ENCODE peak calls at places on chromosomes 5 and 9, in four cellular contexts. One of them, this sample, is unnamed.

GRCh38 chr5:176884571-176884890 is 14.6 kb downstream of the HK3 start:
- DNase-seq in upper lobe of left lung: no peak
- DNase-seq in prostate gland: no peak
- DNase-seq in transverse colon: no peak
- DNase-seq in this sample: no peak

GRCh38 chr5:95543017-95543705 is 11.6 kb downstream of the SKIC3 start:
- DNase-seq in upper lobe of left lung: no peak
- DNase-seq in prostate gland: peak
- DNase-seq in transverse colon: no peak
- DNase-seq in this sample: no peak

GRCh38 chr9:78189461-78189860 is 46.4 kb upstream of the CEP78 start:
- DNase-seq in upper lobe of left lung: no peak
- DNase-seq in prostate gland: no peak
- DNase-seq in transverse colon: no peak
- DNase-seq in this sample: no peak

GRCh38 chr9:73595036-73595545 is 443.4 kb downstream of the ANXA1 start:
- DNase-seq in upper lobe of left lung: no peak
- DNase-seq in prostate gland: no peak
- DNase-seq in transverse colon: no peak
- DNase-seq in this sample: no peak

GRCh38 chr5:516338-516925 is 7.8 kb downstream of the SLC9A3 start:
- DNase-seq in upper lobe of left lung: no peak
- DNase-seq in prostate gland: no peak
- DNase-seq in transverse colon: no peak
- DNase-seq in this sample: no peak

GRCh38 chr5:5623397-5623796 is 200.9 kb downstream of the ICE1 start:
- DNase-seq in upper lobe of left lung: no peak
- DNase-seq in prostate gland: no peak
- DNase-seq in transverse colon: no peak
- DNase-seq in this sample: no peak

GRCh38 chr9:6272229-6272597 is 56.0 kb upstream of the TPD52L3 start:
- DNase-seq in upper lobe of left lung: no peak
- DNase-seq in prostate gland: peak
- DNase-seq in transverse colon: no peak
- DNase-seq in this sample: no peak

GRCh38 chr5:150202501-150202900 is 12.6 kb downstream of the SLC6A7 start:
- DNase-seq in upper lobe of left lung: peak
- DNase-seq in prostate gland: no peak
- DNase-seq in transverse colon: no peak
- DNase-seq in this sample: no peak

GRCh38 chr9:133059623-133060022 is 2.2 kb upstream of the CEL start:
- DNase-seq in upper lobe of left lung: no peak
- DNase-seq in prostate gland: no peak
- DNase-seq in transverse colon: no peak
- DNase-seq in this sample: no peak

GRCh38 chr9:131578778-131579504 is 33.6 kb downstream of the PRRT1B start:
- DNase-seq in upper lobe of left lung: peak
- DNase-seq in prostate gland: no peak
- DNase-seq in transverse colon: peak
- DNase-seq in this sample: no peak

GRCh38 chr9:8297047-8297446 is 497.5 kb upstream of the DMAC1 start:
- DNase-seq in upper lobe of left lung: no peak
- DNase-seq in prostate gland: no peak
- DNase-seq in transverse colon: no peak
- DNase-seq in this sample: no peak

GRCh38 chr5:93053825-93054224 is 527.2 kb downstream of the NR2F1-AS1 start:
- DNase-seq in upper lobe of left lung: no peak
- DNase-seq in prostate gland: no peak
- DNase-seq in transverse colon: no peak
- DNase-seq in this sample: no peak

GRCh38 chr5:64003966-64004365 is 41.7 kb upstream of the HTR1A start:
- DNase-seq in upper lobe of left lung: no peak
- DNase-seq in prostate gland: no peak
- DNase-seq in transverse colon: no peak
- DNase-seq in this sample: no peak

GRCh38 chr5:54222336-54222735 is 88.0 kb downstream of the ARL15 start:
- DNase-seq in upper lobe of left lung: no peak
- DNase-seq in prostate gland: no peak
- DNase-seq in transverse colon: no peak
- DNase-seq in this sample: no peak

GRCh38 chr5:18276939-18277338 is 642.7 kb downstream of the TAF11L14 start:
- DNase-seq in upper lobe of left lung: no peak
- DNase-seq in prostate gland: no peak
- DNase-seq in transverse colon: no peak
- DNase-seq in this sample: no peak

GRCh38 chr5:170623576-170624181 is 119.9 kb downstream of the KCNIP1 start:
- DNase-seq in upper lobe of left lung: no peak
- DNase-seq in prostate gland: peak
- DNase-seq in transverse colon: no peak
- DNase-seq in this sample: no peak

GRCh38 chr9:127545196-127546124 is 66.6 kb upstream of the STXBP1 start:
- DNase-seq in upper lobe of left lung: peak
- DNase-seq in prostate gland: peak
- DNase-seq in transverse colon: peak
- DNase-seq in this sample: peak

GRCh38 chr5:123673107-123673506 is 161.1 kb downstream of the CSNK1G3 start:
- DNase-seq in upper lobe of left lung: no peak
- DNase-seq in prostate gland: peak
- DNase-seq in transverse colon: no peak
- DNase-seq in this sample: no peak

GRCh38 chr5:143562935-143563334 is 159.4 kb upstream of the NR3C1 start:
- DNase-seq in upper lobe of left lung: no peak
- DNase-seq in prostate gland: peak
- DNase-seq in transverse colon: no peak
- DNase-seq in this sample: peak

GRCh38 chr5:142095651-142096330 is 12.8 kb upstream of the NDFIP1 start:
- DNase-seq in upper lobe of left lung: no peak
- DNase-seq in prostate gland: peak
- DNase-seq in transverse colon: peak
- DNase-seq in this sample: no peak

GRCh38 chr9:134163374-134164196 is 779 bp downstream of the RNU6ATAC start:
- DNase-seq in upper lobe of left lung: peak
- DNase-seq in prostate gland: peak
- DNase-seq in transverse colon: peak
- DNase-seq in this sample: no peak

GRCh38 chr9:107158321-107158720 is 124.8 kb upstream of the RAD23B start:
- DNase-seq in upper lobe of left lung: no peak
- DNase-seq in prostate gland: no peak
- DNase-seq in transverse colon: no peak
- DNase-seq in this sample: no peak

GRCh38 chr5:143124593-143124992 is 278.9 kb downstream of the NR3C1 start:
- DNase-seq in upper lobe of left lung: no peak
- DNase-seq in prostate gland: no peak
- DNase-seq in transverse colon: no peak
- DNase-seq in this sample: no peak

GRCh38 chr5:39605966-39606591 is 181.3 kb upstream of the DAB2 start:
- DNase-seq in upper lobe of left lung: no peak
- DNase-seq in prostate gland: no peak
- DNase-seq in transverse colon: no peak
- DNase-seq in this sample: no peak

GRCh38 chr5:167608708-167609272 is 682.7 kb upstream of the WWC1 start:
- DNase-seq in upper lobe of left lung: no peak
- DNase-seq in prostate gland: no peak
- DNase-seq in transverse colon: no peak
- DNase-seq in this sample: no peak

GRCh38 chr5:66933066-66933465 is 263.5 kb downstream of the CD180 start:
- DNase-seq in upper lobe of left lung: no peak
- DNase-seq in prostate gland: no peak
- DNase-seq in transverse colon: no peak
- DNase-seq in this sample: no peak

GRCh38 chr5:137609122-137609521 is 110.0 kb upstream of the SPOCK1 start:
- DNase-seq in upper lobe of left lung: no peak
- DNase-seq in prostate gland: no peak
- DNase-seq in transverse colon: no peak
- DNase-seq in this sample: no peak

GRCh38 chr9:6827370-6827949 is 69.7 kb downstream of the KDM4C start:
- DNase-seq in upper lobe of left lung: no peak
- DNase-seq in prostate gland: no peak
- DNase-seq in transverse colon: no peak
- DNase-seq in this sample: no peak

GRCh38 chr9:132391446-132391845 is 15.2 kb downstream of the TTF1 start:
- DNase-seq in upper lobe of left lung: peak
- DNase-seq in prostate gland: no peak
- DNase-seq in transverse colon: no peak
- DNase-seq in this sample: no peak

GRCh38 chr5:55650391-55650790 is 61.7 kb downstream of the SLC38A9 start:
- DNase-seq in upper lobe of left lung: no peak
- DNase-seq in prostate gland: no peak
- DNase-seq in transverse colon: no peak
- DNase-seq in this sample: no peak

GRCh38 chr5:173806270-173807035 is 81.7 kb upstream of the CPEB4 start:
- DNase-seq in upper lobe of left lung: no peak
- DNase-seq in prostate gland: no peak
- DNase-seq in transverse colon: no peak
- DNase-seq in this sample: no peak

GRCh38 chr9:137277329-137278041 is at the start of gene TOR4A:
- DNase-seq in upper lobe of left lung: peak
- DNase-seq in prostate gland: no peak
- DNase-seq in transverse colon: peak
- DNase-seq in this sample: no peak

GRCh38 chr9:14256588-14256987 is 57.4 kb downstream of the NFIB start:
- DNase-seq in upper lobe of left lung: no peak
- DNase-seq in prostate gland: no peak
- DNase-seq in transverse colon: no peak
- DNase-seq in this sample: no peak
- TF ChIP-seq POLR2AphosphoS5 in upper lobe of left lung: no peak
- TF ChIP-seq POLR2AphosphoS5 in prostate gland: no peak
- TF ChIP-seq POLR2AphosphoS5 in transverse colon: no peak
- TF ChIP-seq POLR2AphosphoS5 in this sample: no peak

DNA sequence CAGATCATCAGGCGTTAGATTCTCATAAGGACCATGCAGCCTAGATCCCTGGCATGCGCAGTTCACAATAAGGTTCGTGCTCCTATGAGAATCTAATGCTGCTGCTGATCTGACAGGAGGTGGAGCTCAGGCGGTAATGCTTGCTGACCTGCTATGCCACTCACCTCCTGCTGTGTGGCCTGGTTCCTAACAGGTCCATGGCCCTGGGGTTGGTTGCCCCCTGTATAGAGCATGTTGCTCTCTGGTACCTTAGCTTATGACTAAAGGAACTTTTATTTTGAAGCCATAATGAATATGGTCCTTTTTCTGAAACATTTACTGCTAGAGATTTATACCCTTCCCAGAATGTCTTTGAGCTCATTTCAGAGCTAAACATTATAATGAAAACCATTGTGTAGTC is 3.1 kb downstream of the MAN2A1 start:
- DNase-seq in upper lobe of left lung: no peak
- DNase-seq in prostate gland: no peak
- DNase-seq in transverse colon: peak
- DNase-seq in this sample: no peak
- H3K4me3 ChIP-seq in upper lobe of left lung: peak
- H3K4me3 ChIP-seq in prostate gland: no peak
- H3K4me3 ChIP-seq in transverse colon: no peak
- H3K4me3 ChIP-seq in this sample: no peak

DNA sequence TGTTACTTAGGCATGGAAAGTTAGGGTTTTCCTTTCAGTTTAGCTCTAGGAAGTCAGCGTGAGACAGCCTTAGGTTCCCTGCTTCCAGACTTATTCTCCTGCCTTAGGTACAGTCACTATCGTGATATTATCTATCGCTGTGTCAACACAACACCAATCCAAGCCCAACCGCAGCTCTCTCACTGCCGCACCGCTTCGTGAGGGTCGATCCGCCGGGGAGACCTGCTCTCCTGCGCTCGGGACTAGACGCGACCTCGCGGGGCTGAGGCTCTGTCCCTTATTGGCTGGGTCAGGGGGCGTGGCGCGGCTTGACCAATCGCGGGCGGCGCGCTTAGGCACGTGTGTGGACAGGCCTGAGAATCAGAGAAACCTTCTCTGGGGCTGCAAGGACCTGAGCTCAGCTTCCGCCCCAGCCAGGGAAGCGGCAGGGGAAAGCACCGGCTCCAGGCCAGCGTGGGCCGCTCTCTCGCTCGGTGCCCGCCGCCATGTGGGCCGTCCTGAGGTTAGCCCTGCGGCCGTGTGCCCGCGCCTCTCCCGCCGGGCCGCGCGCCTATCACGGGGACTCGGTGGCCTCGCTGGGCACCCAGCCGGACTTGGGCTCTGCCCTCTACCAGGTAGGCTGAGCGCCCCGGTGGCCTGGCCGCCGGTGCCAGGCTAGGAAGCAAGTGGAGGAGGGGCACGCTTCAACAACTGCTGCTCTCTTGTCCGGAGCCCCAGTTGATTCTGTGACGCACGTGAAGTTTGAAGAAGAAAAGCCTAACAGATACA is at the start of gene MCCC2:
- DNase-seq in upper lobe of left lung: peak
- DNase-seq in prostate gland: peak
- DNase-seq in transverse colon: peak
- DNase-seq in this sample: peak
- TF ChIP-seq POLR2A in upper lobe of left lung: peak
- TF ChIP-seq POLR2A in prostate gland: peak
- TF ChIP-seq POLR2A in transverse colon: peak
- TF ChIP-seq POLR2A in this sample: peak

DNA sequence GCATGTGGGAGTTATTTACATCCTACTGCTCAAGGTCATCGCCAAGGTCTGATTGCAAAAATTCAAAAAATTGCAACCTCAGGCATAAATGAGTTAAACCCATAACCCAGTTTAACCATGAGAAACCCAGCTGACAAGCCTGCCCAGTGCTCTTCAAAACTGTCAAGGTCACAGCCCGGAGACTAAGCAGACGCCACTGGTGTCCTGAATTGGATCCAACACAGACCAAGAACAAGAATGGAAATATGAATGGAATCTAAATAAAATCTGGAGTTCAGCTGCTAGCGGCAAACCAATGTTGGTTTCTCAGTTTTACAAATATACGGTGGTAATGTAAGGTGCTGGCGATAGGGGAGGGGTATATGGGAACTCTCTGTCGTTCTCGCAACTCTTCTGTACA is 201.5 kb upstream of the MVB12B start:
- DNase-seq in upper lobe of left lung: no peak
- DNase-seq in prostate gland: no peak
- DNase-seq in transverse colon: no peak
- DNase-seq in this sample: no peak
- TF ChIP-seq POLR2AphosphoS5 in upper lobe of left lung: no peak
- TF ChIP-seq POLR2AphosphoS5 in prostate gland: no peak
- TF ChIP-seq POLR2AphosphoS5 in transverse colon: peak
- TF ChIP-seq POLR2AphosphoS5 in this sample: no peak

GRCh38 chr9:22241024-22241423 is 205.6 kb upstream of the DMRTA1 start:
- DNase-seq in upper lobe of left lung: no peak
- DNase-seq in prostate gland: no peak
- DNase-seq in transverse colon: no peak
- DNase-seq in this sample: no peak

GRCh38 chr9:22237497-22238363 is 208.9 kb upstream of the DMRTA1 start:
- DNase-seq in upper lobe of left lung: no peak
- DNase-seq in prostate gland: no peak
- DNase-seq in transverse colon: no peak
- DNase-seq in this sample: no peak

GRCh38 chr9:22241611-22242010 is 205.0 kb upstream of the DMRTA1 start:
- DNase-seq in upper lobe of left lung: no peak
- DNase-seq in prostate gland: no peak
- DNase-seq in transverse colon: no peak
- DNase-seq in this sample: no peak

GRCh38 chr9:22240619-22241018 is 206.0 kb upstream of the DMRTA1 start:
- DNase-seq in upper lobe of left lung: no peak
- DNase-seq in prostate gland: no peak
- DNase-seq in transverse colon: no peak
- DNase-seq in this sample: no peak

GRCh38 chr9:22238809-22239684 is 207.6 kb upstream of the DMRTA1 start:
- DNase-seq in upper lobe of left lung: no peak
- DNase-seq in prostate gland: no peak
- DNase-seq in transverse colon: no peak
- DNase-seq in this sample: no peak
- H3K4me3 ChIP-seq in upper lobe of left lung: no peak
- H3K4me3 ChIP-seq in prostate gland: no peak
- H3K4me3 ChIP-seq in transverse colon: no peak
- H3K4me3 ChIP-seq in this sample: no peak